ENCODE peak calls at places on chromosomes 6 and 20, in five cellular contexts. H is stimulated activated CD4-positive, alpha-beta T cell treated with anti-CD3 and anti-CD28 coated beads, TNF-alpha, amount 100 ng/mL, for 1 hour; M is IMR-90; A is foreskin keratinocyte; P is anterior cingulate cortex. S is an unnamed sample.

GRCh38 chr6:29112135-29112534 is 4.3 kb downstream of the OR2J3 start:
- DNase-seq in H (no peak), M (no peak), A (no peak), P (no peak), S (no peak)

GRCh38 chr6:28948782-28949486 is 25.1 kb upstream of the TRIM27 start:
- DNase-seq in H (no peak), M (no peak), A (no peak), P (no peak), S (no peak)

GRCh38 chr6:167573461-167574215 is 248.8 kb downstream of the TTLL2 start:
- DNase-seq in H (no peak), M (no peak), A (no peak), P (no peak), S (no peak)

GRCh38 chr6:121531658-121532167 is 96.3 kb downstream of the GJA1 start:
- DNase-seq in H (no peak), M (no peak), A (no peak), P (no peak), S (no peak)

GRCh38 chr6:123171341-123171740 is 175.3 kb downstream of the CLVS2 start:
- DNase-seq in H (no peak), M (no peak), A (no peak), P (no peak), S (no peak)

GRCh38 chr6:109332748-109333147 is 49.5 kb downstream of the CD164 start:
- DNase-seq in H (no peak), M (no peak), A (no peak), P (no peak), S (no peak)

GRCh38 chr6:104639671-104640070 is 220.0 kb downstream of the HACE1 start:
- DNase-seq in H (no peak), M (peak; percentile 43), A (no peak), P (no peak), S (no peak)

GRCh38 chr20:62030834-62031434 is 34.7 kb downstream of the TAF4 start:
- DNase-seq in H (no peak), M (no peak), A (peak; percentile 32), P (no peak), S (no peak)

GRCh38 chr6:44064089-44064947 is 62.9 kb downstream of the MRPL14 start:
- DNase-seq in H (no peak), M (peak; percentile 100), A (peak; percentile 88), P (no peak), S (no peak)

GRCh38 chr6:168388641-168389633 is 52.0 kb upstream of the SMOC2 start:
- DNase-seq in H (no peak), M (no peak), A (no peak), P (no peak), S (no peak)

GRCh38 chr20:23773127-23773526 is 22.4 kb upstream of the CST1 start:
- DNase-seq in H (no peak), M (no peak), A (no peak), P (no peak), S (no peak)

GRCh38 chr6:81614292-81614691 is 138.2 kb downstream of the TENT5A start:
- DNase-seq in H (no peak), M (peak; percentile 85), A (no peak), P (no peak), S (no peak)

GRCh38 chr6:106974337-106974998 is at the start of gene CD24:
- DNase-seq in H (no peak), M (no peak), A (no peak), P (no peak), S (no peak)

GRCh38 chr6:35576647-35577046 is 64.0 kb upstream of the TULP1 start:
- DNase-seq in H (no peak), M (no peak), A (no peak), P (no peak), S (no peak)

GRCh38 chr6:145241039-145241438 is 494.3 kb downstream of the EPM2A start:
- DNase-seq in H (no peak), M (peak; percentile 88), A (peak; percentile 9), P (no peak), S (peak; percentile 4)

GRCh38 chr6:108568101-108568500 is 7.4 kb downstream of the FOXO3 start:
- DNase-seq in H (no peak), M (no peak), A (no peak), P (no peak), S (no peak)

GRCh38 chr6:158131926-158132325 is 36.1 kb downstream of the SERAC1 start:
- DNase-seq in H (no peak), M (peak; percentile 34), A (no peak), P (no peak), S (no peak)

GRCh38 chr6:166419268-166419667 is 36.5 kb upstream of the MPC1 start:
- DNase-seq in H (no peak), M (peak; percentile 47), A (peak; percentile 45), P (no peak), S (no peak)

GRCh38 chr6:170555305-170555704 is 1.1 kb downstream of the TBP start:
- DNase-seq in H (no peak), M (no peak), A (no peak), P (no peak), S (no peak)

GRCh38 chr6:37585523-37585905 is 85.8 kb upstream of the CCDC167 start:
- DNase-seq in H (no peak), M (peak; percentile 37), A (no peak), P (no peak), S (no peak)

GRCh38 chr6:22147983-22148797 is 148.6 kb downstream of the PRL start:
- DNase-seq in H (no peak), M (peak; percentile 92), A (no peak), P (peak; percentile 52), S (no peak)

GRCh38 chr6:163354779-163355431 is 59.6 kb upstream of the QKI start:
- DNase-seq in H (no peak), M (peak; percentile 28), A (no peak), P (peak; percentile 55), S (no peak)

GRCh38 chr6:111843347-111844147 is 29.7 kb downstream of the FYN start:
- DNase-seq in H (no peak), M (no peak), A (no peak), P (no peak), S (no peak)

GRCh38 chr6:135877666-135878065 is 26.2 kb downstream of the PDE7B start:
- DNase-seq in H (no peak), M (no peak), A (no peak), P (no peak), S (no peak)

GRCh38 chr20:2816583-2817340 is 598 bp downstream of the TMEM239 start:
- DNase-seq in H (no peak), M (peak; percentile 9), A (no peak), P (no peak), S (no peak)

GRCh38 chr6:41530476-41530875 is 15.7 kb upstream of the FOXP4 start:
- DNase-seq in H (no peak), M (no peak), A (no peak), P (no peak), S (no peak)

S was measured in frontal cortex.